ENCODE peak calls at places on chromosomes 12 and 14, in five cellular contexts. W is pancreas, Z is right lobe of liver, C is ovary, H is GM23338. I is an unnamed sample.

GRCh38 chr12:5388581-5389535 is 43.0 kb upstream of the NTF3 start:
- DNase-seq in W (no peak), H (no peak), C (no peak), Z (no peak), I (no peak)

GRCh38 chr12:20946732-20947131 is 136.2 kb downstream of the SLCO1B3 start:
- DNase-seq in W (peak), Z (no peak), C (no peak), H (peak), I (no peak)

GRCh38 chr12:12099102-12099501 is 28.4 kb downstream of the BCL2L14 start:
- DNase-seq in Z (no peak), C (no peak), H (no peak), W (no peak), I (no peak)

GRCh38 chr12:11719678-11720099 is 70.2 kb downstream of the ETV6 start:
- DNase-seq in C (no peak), W (peak), Z (peak), H (peak), I (peak)

GRCh38 chr14:78567343-78567742 is 397.2 kb downstream of the NRXN3 start:
- DNase-seq in H (no peak), W (no peak), Z (no peak), C (no peak), I (no peak)

GRCh38 chr12:31259136-31259881 is 66.6 kb downstream of the SINHCAF start:
- DNase-seq in H (no peak), C (no peak), W (no peak), Z (no peak), I (no peak)

GRCh38 chr14:75978249-75978731 is 3.5 kb downstream of the TGFB3 start:
- DNase-seq in W (no peak), C (no peak), H (no peak), Z (no peak), I (no peak)

GRCh38 chr14:89307409-89307808 is 109.6 kb downstream of the FOXN3 start:
- DNase-seq in W (no peak), H (no peak), C (no peak), Z (no peak), I (no peak)

GRCh38 chr12:6967548-6968100 is 2.8 kb downstream of the PHB2 start:
- DNase-seq in Z (no peak), C (peak), H (no peak), W (no peak), I (no peak)

GRCh38 chr12:94851396-94852025 is 152.0 kb downstream of the NDUFA12 start:
- DNase-seq in Z (no peak), W (no peak), C (no peak), H (no peak), I (no peak)

GRCh38 chr12:117768860-117769259 is 199.9 kb downstream of the KSR2 start:
- DNase-seq in C (no peak), Z (no peak), H (no peak), W (no peak), I (no peak)

GRCh38 chr12:64099430-64099829 is 122.7 kb downstream of the KICS2 start:
- DNase-seq in C (no peak), W (no peak), H (no peak), Z (no peak), I (no peak)

GRCh38 chr12:68793436-68793835 is 14.5 kb upstream of the MDM2 start:
- DNase-seq in Z (no peak), H (no peak), C (no peak), W (no peak), I (no peak)

GRCh38 chr12:33012226-33012625 is 115.6 kb upstream of the PKP2 start:
- DNase-seq in H (peak), Z (no peak), C (no peak), W (no peak), I (no peak)

GRCh38 chr14:105091335-105092123 is 26.3 kb upstream of the GPR132 start:
- DNase-seq in H (no peak), W (peak), C (peak), Z (peak), I (peak)

GRCh38 chr12:118537481-118537917 is 161.1 kb downstream of the SUDS3 start:
- DNase-seq in Z (no peak), H (peak), C (no peak), W (no peak), I (no peak)

GRCh38 chr12:58302487-58303011 is 361.2 kb downstream of the ATP23 start:
- DNase-seq in H (peak), C (no peak), W (no peak), Z (no peak), I (no peak)

GRCh38 chr14:34479694-34480093 is 17.7 kb upstream of the SPTSSA start:
- DNase-seq in W (no peak), C (no peak), H (no peak), Z (no peak), I (no peak)

GRCh38 chr14:58238252-58239247 is 6.1 kb upstream of the PSMA3 start:
- DNase-seq in H (peak), C (peak), Z (no peak), W (peak), I (no peak)

GRCh38 chr12:57454566-57455373 is at the start of gene INHBE:
- DNase-seq in H (peak), C (no peak), Z (peak), W (no peak), I (no peak)

GRCh38 chr14:88614218-88614907 is 51.5 kb downstream of the ZC3H14 start:
- DNase-seq in C (no peak), Z (no peak), H (no peak), W (no peak), I (no peak)

GRCh38 chr12:113914806-113915205 is 51.3 kb downstream of the RBM19 start:
- DNase-seq in C (no peak), Z (no peak), W (no peak), H (no peak), I (no peak)

GRCh38 chr14:53441789-53442188 is 288.7 kb upstream of the DDHD1 start:
- DNase-seq in Z (no peak), C (no peak), W (no peak), H (no peak), I (no peak)

GRCh38 chr14:69358966-69359365 is 39.1 kb downstream of the ERH start:
- DNase-seq in C (no peak), Z (no peak), H (no peak), W (no peak), I (no peak)

GRCh38 chr12:76035045-76035444 is 3.5 kb upstream of the PHLDA1 start:
- DNase-seq in H (no peak), C (no peak), Z (no peak), W (no peak), I (no peak)

GRCh38 chr12:45828402-45828801 is 98.9 kb downstream of the ARID2 start:
- DNase-seq in W (no peak), H (no peak), Z (no peak), C (no peak), I (no peak)
- H3K27ac ChIP-seq in W (no peak), H (no peak), Z (no peak), C (no peak), I (no peak)

DNA sequence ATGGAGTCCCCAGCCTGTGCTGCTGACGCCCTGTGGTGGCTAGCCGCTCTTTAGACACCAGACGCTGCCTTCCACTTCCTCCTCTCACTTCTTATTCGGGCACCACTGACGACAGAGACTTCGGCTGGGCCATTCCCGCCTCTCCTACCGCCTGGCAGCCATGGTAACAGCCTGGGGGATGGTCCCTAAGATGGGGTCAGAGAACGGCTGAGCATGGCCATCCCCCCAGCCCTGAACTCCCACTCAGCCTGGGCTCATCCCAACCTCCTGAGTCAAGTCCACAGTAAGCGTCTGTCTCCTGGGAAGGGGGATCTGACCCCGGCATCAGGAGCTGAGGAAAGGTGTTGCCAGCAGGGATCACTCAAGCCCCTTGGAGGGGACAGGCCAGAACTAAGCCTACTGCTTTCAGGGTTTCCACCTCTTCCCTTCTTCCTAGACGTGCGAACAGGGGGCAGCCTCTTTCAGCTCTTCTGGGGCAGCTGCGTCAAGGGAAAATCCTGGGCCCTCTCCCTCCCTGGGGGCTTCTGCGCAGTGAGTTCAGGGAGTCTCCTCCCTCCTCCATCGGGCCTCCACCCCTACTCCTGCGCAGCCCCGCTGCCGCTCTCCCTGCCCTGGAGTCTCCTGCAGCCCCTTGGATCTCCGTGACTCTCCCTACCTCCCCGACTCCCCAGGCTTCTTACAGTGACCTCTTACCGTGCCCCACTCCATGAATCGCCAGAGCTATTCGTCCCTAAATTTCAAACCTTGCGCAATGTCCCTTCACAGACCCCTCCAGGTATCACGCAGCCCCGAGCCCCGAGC is 643 bp upstream of the TAMALIN start:
- DNase-seq in Z (peak), C (no peak), W (peak), H (peak), I (no peak)
- H3K4me3 ChIP-seq in Z (peak), C (peak), W (peak), H (peak), I (peak)

GRCh38 chr12:62911288-62911687 is 23.7 kb downstream of the PPM1H start:
- DNase-seq in C (no peak), W (no peak), Z (no peak), H (no peak), I (no peak)
- H3K27ac ChIP-seq in C (no peak), W (no peak), Z (no peak), H (no peak), I (no peak)

GRCh38 chr12:45731376-45731775 is 1.9 kb downstream of the ARID2 start:
- DNase-seq in Z (no peak), H (peak), C (no peak), W (no peak), I (no peak)
- H3K4me3 ChIP-seq in Z (peak), H (peak), C (peak), W (peak), I (peak)

GRCh38 chr12:40106202-40106533 is 287 bp upstream of the SLC2A13 start:
- DNase-seq in H (no peak), Z (no peak), C (no peak), W (no peak), I (no peak)

GRCh38 chr12:40106655-40107054 is 774 bp upstream of the SLC2A13 start:
- DNase-seq in H (peak), Z (no peak), W (no peak), C (no peak), I (no peak)

GRCh38 chr12:40105265-40105514 is 691 bp downstream of the SLC2A13 start:
- DNase-seq in W (peak), Z (peak), C (peak), H (no peak), I (no peak)

GRCh38 chr12:40104461-40105264 is 1.2 kb downstream of the SLC2A13 start:
- DNase-seq in W (peak), C (no peak), H (peak), Z (no peak), I (no peak)

DNA sequence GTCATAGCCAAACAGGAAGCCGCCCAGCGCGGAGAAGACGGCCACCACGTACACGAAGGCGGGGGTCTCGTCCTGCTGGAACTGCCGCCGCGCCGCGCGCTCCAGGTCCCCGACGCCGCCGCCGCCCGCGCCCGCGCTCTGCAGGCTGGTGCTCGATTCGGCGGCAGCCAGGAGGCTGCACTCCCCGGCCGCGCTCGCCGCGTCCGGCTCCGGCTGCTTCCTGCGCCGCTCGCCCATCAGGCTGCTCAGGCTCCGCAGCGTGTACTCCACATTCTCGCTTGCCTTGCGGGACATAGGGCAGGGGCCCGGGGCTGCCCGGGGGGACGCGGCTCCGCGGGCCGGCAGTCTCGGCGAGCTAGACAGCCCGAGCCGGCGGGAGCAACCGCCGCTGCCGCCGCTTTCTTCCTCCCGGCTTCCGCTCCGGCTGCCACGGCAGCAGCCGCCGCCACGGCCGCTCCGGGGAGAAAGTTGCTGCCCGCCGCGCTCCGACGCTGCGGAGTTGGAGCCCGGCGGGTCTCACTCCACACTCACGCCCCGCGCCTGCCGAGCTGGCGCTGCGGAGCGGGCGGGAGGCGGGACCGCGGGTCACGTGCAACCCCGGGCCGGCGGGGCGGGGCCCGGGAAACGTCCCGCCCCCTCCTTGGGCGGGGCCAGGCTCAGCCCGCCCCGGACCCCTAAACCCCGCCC is at the start of gene SLC2A13:
- DNase-seq in H (peak), W (peak), C (peak), Z (peak), I (no peak)
- H3K27ac ChIP-seq in H (no peak), W (peak), C (peak), Z (peak), I (no peak)

GRCh38 chr12:85059594-85059993 is 23.4 kb downstream of the LRRIQ1 start:
- DNase-seq in H (no peak), Z (no peak), C (no peak), W (no peak), I (no peak)
- H3K4me3 ChIP-seq in H (no peak), Z (no peak), C (no peak), W (no peak), I (no peak)

GRCh38 chr12:82176761-82177490 is 181.3 kb downstream of the CCDC59 start:
- DNase-seq in Z (no peak), W (no peak), H (peak), C (no peak), I (no peak)
- H3K27ac ChIP-seq in Z (no peak), W (no peak), H (no peak), C (no peak), I (no peak)

GRCh38 chr14:22412936-22413411 is 176.1 kb downstream of the DAD1 start:
- DNase-seq in Z (no peak), W (no peak), H (no peak), C (no peak), I (no peak)
- H3K4me3 ChIP-seq in Z (no peak), W (no peak), H (no peak), C (no peak), I (no peak)